ENCODE peak calls at places on chromosomes 6 and 20, in five cellular contexts. One of them, this sample, is unnamed.

GRCh38 chr6:39696986-39697788 is 28.0 kb downstream of the KIF6 start:
- DNase-seq in brain microvascular endothelial cell: no peak
- DNase-seq in stimulated activated CD8-positive, alpha-beta memory T cell treated with anti-CD3 and anti-CD28 coated beads, Interleukin-7, amount 100 ng/mL, for 4 hours: no peak
- DNase-seq in H54: no peak
- DNase-seq in GM23248: no peak
- DNase-seq in this sample: no peak

GRCh38 chr6:139239137-139239536 is 52.7 kb downstream of the TXLNB start:
- DNase-seq in stimulated activated CD8-positive, alpha-beta memory T cell treated with anti-CD3 and anti-CD28 coated beads, Interleukin-7, amount 100 ng/mL, for 4 hours: no peak
- DNase-seq in brain microvascular endothelial cell: no peak
- DNase-seq in H54: no peak
- DNase-seq in GM23248: no peak
- DNase-seq in this sample: no peak

GRCh38 chr6:223763-224162 is 68.5 kb upstream of the DUSP22 start:
- DNase-seq in H54: no peak
- DNase-seq in brain microvascular endothelial cell: peak; percentile 24
- DNase-seq in stimulated activated CD8-positive, alpha-beta memory T cell treated with anti-CD3 and anti-CD28 coated beads, Interleukin-7, amount 100 ng/mL, for 4 hours: no peak
- DNase-seq in GM23248: peak; percentile 43
- DNase-seq in this sample: no peak

GRCh38 chr6:96862560-96862959 is 25.3 kb upstream of the GPR63 start:
- DNase-seq in GM23248: no peak
- DNase-seq in H54: no peak
- DNase-seq in stimulated activated CD8-positive, alpha-beta memory T cell treated with anti-CD3 and anti-CD28 coated beads, Interleukin-7, amount 100 ng/mL, for 4 hours: no peak
- DNase-seq in brain microvascular endothelial cell: no peak
- DNase-seq in this sample: no peak

GRCh38 chr6:100349366-100349765 is 115.4 kb downstream of the SIM1 start:
- DNase-seq in GM23248: no peak
- DNase-seq in H54: no peak
- DNase-seq in stimulated activated CD8-positive, alpha-beta memory T cell treated with anti-CD3 and anti-CD28 coated beads, Interleukin-7, amount 100 ng/mL, for 4 hours: no peak
- DNase-seq in brain microvascular endothelial cell: no peak
- DNase-seq in this sample: no peak

GRCh38 chr6:168116975-168117899 is 38.2 kb upstream of the FRMD1 start:
- DNase-seq in stimulated activated CD8-positive, alpha-beta memory T cell treated with anti-CD3 and anti-CD28 coated beads, Interleukin-7, amount 100 ng/mL, for 4 hours: no peak
- DNase-seq in H54: no peak
- DNase-seq in brain microvascular endothelial cell: no peak
- DNase-seq in GM23248: no peak
- DNase-seq in this sample: no peak

GRCh38 chr6:145368075-145368474 is 367.2 kb downstream of the EPM2A start:
- DNase-seq in H54: no peak
- DNase-seq in GM23248: peak; percentile 17
- DNase-seq in brain microvascular endothelial cell: no peak
- DNase-seq in stimulated activated CD8-positive, alpha-beta memory T cell treated with anti-CD3 and anti-CD28 coated beads, Interleukin-7, amount 100 ng/mL, for 4 hours: no peak
- DNase-seq in this sample: no peak

GRCh38 chr20:33046412-33046811 is 7.3 kb upstream of the BPIFB3 start:
- DNase-seq in brain microvascular endothelial cell: no peak
- DNase-seq in H54: no peak
- DNase-seq in GM23248: no peak
- DNase-seq in stimulated activated CD8-positive, alpha-beta memory T cell treated with anti-CD3 and anti-CD28 coated beads, Interleukin-7, amount 100 ng/mL, for 4 hours: no peak
- DNase-seq in this sample: no peak

GRCh38 chr6:41430875-41431274 is 95.5 kb downstream of the NCR2 start:
- DNase-seq in stimulated activated CD8-positive, alpha-beta memory T cell treated with anti-CD3 and anti-CD28 coated beads, Interleukin-7, amount 100 ng/mL, for 4 hours: no peak
- DNase-seq in brain microvascular endothelial cell: peak; percentile 80
- DNase-seq in GM23248: peak; percentile 89
- DNase-seq in H54: peak; percentile 86
- DNase-seq in this sample: peak; percentile 26

GRCh38 chr6:166957087-166957804 is 896 bp upstream of the RNASET2 start:
- DNase-seq in GM23248: peak; percentile 58
- DNase-seq in stimulated activated CD8-positive, alpha-beta memory T cell treated with anti-CD3 and anti-CD28 coated beads, Interleukin-7, amount 100 ng/mL, for 4 hours: peak; percentile 30
- DNase-seq in H54: no peak
- DNase-seq in brain microvascular endothelial cell: no peak
- DNase-seq in this sample: no peak

GRCh38 chr6:109024368-109024767 is 70.3 kb downstream of the SESN1 start:
- DNase-seq in brain microvascular endothelial cell: no peak
- DNase-seq in H54: no peak
- DNase-seq in stimulated activated CD8-positive, alpha-beta memory T cell treated with anti-CD3 and anti-CD28 coated beads, Interleukin-7, amount 100 ng/mL, for 4 hours: no peak
- DNase-seq in GM23248: peak; percentile 40
- DNase-seq in this sample: no peak

GRCh38 chr6:95784869-95785268 is 207.5 kb downstream of the MANEA start:
- DNase-seq in stimulated activated CD8-positive, alpha-beta memory T cell treated with anti-CD3 and anti-CD28 coated beads, Interleukin-7, amount 100 ng/mL, for 4 hours: no peak
- DNase-seq in brain microvascular endothelial cell: no peak
- DNase-seq in H54: no peak
- DNase-seq in GM23248: no peak
- DNase-seq in this sample: no peak

GRCh38 chr20:45294659-45295058 is 12.0 kb upstream of the RBPJL start:
- DNase-seq in H54: no peak
- DNase-seq in brain microvascular endothelial cell: no peak
- DNase-seq in GM23248: no peak
- DNase-seq in stimulated activated CD8-positive, alpha-beta memory T cell treated with anti-CD3 and anti-CD28 coated beads, Interleukin-7, amount 100 ng/mL, for 4 hours: no peak
- DNase-seq in this sample: no peak

GRCh38 chr6:121849477-121849876 is 414.0 kb downstream of the GJA1 start:
- DNase-seq in brain microvascular endothelial cell: peak; percentile 80
- DNase-seq in GM23248: peak; percentile 72
- DNase-seq in H54: peak; percentile 10
- DNase-seq in stimulated activated CD8-positive, alpha-beta memory T cell treated with anti-CD3 and anti-CD28 coated beads, Interleukin-7, amount 100 ng/mL, for 4 hours: no peak
- DNase-seq in this sample: peak; percentile 79

GRCh38 chr6:106820412-106820852 is 154.1 kb downstream of the CD24 start:
- DNase-seq in H54: peak; percentile 12
- DNase-seq in stimulated activated CD8-positive, alpha-beta memory T cell treated with anti-CD3 and anti-CD28 coated beads, Interleukin-7, amount 100 ng/mL, for 4 hours: no peak
- DNase-seq in brain microvascular endothelial cell: no peak
- DNase-seq in GM23248: peak; percentile 12
- DNase-seq in this sample: peak; percentile 17

GRCh38 chr6:154962751-154963150 is 32.4 kb upstream of the TIAM2 start:
- DNase-seq in stimulated activated CD8-positive, alpha-beta memory T cell treated with anti-CD3 and anti-CD28 coated beads, Interleukin-7, amount 100 ng/mL, for 4 hours: no peak
- DNase-seq in GM23248: peak; percentile 76
- DNase-seq in H54: peak; percentile 42
- DNase-seq in brain microvascular endothelial cell: peak; percentile 73
- DNase-seq in this sample: peak; percentile 31

This sample was measured in HS-27A.